ENCODE peak calls at places on chromosomes 5 and 9, in six cellular contexts. C is kidney tubule cell, G is left ventricle myocardium inferior, T is NCI-H524, M is progenitor cell of endocrine pancreas, Z is sigmoid colon. V is an unnamed sample.

GRCh38 chr5:58412932-58413331 is 47.0 kb downstream of the PLK2 start:
- DNase-seq in T (no peak), G (no peak), C (no peak), Z (no peak), M (no peak), V (no peak)

GRCh38 chr5:34503379-34504346 is 152.5 kb upstream of the RAI14 start:
- DNase-seq in G (peak; percentile 24), T (no peak), Z (no peak), M (no peak), C (no peak), V (no peak)

GRCh38 chr5:14580037-14581034 is 1.3 kb upstream of the OTULINL start:
- DNase-seq in Z (no peak), G (no peak), C (no peak), T (peak; percentile 60), M (no peak), V (no peak)

GRCh38 chr5:73214921-73215490 is 42.0 kb downstream of the TMEM174 start:
- DNase-seq in C (peak; percentile 4), Z (no peak), M (no peak), G (no peak), T (peak; percentile 34), V (no peak)

GRCh38 chr5:173412566-173412965 is 84.4 kb upstream of the STC2 start:
- DNase-seq in G (no peak), M (no peak), Z (peak; percentile 64), T (no peak), C (peak; percentile 99), V (peak; percentile 24)

GRCh38 chr5:145936401-145937131 is at the start of gene SH3RF2:
- DNase-seq in M (peak; percentile 48), G (peak; percentile 30), C (peak; percentile 90), Z (peak; percentile 65), T (peak; percentile 73), V (peak; percentile 94)

GRCh38 chr9:125747053-125747764 is at the start of gene PBX3:
- DNase-seq in Z (peak; percentile 81), M (peak; percentile 56), C (peak; percentile 62), G (peak; percentile 62), T (peak; percentile 57), V (peak; percentile 39)

GRCh38 chr5:56350595-56351170 is 117.6 kb upstream of the ANKRD55 start:
- DNase-seq in G (peak; percentile 69), M (no peak), T (no peak), C (peak; percentile 97), Z (peak; percentile 85), V (peak; percentile 90)

GRCh38 chr9:14278291-14278721 is 35.6 kb downstream of the NFIB start:
- DNase-seq in C (peak; percentile 57), G (no peak), M (no peak), Z (no peak), T (no peak), V (peak; percentile 83)

GRCh38 chr5:114500756-114501155 is 138.9 kb downstream of the KCNN2 start:
- DNase-seq in G (no peak), Z (no peak), M (no peak), C (no peak), T (no peak), V (no peak)

GRCh38 chr5:32760091-32760509 is 49.0 kb downstream of the NPR3 start:
- DNase-seq in Z (no peak), C (peak; percentile 60), M (no peak), G (no peak), T (no peak), V (peak; percentile 86)

GRCh38 chr9:63859475-63860215 is 1425.4 kb downstream of the FOXD4L5 start:
- DNase-seq in M (no peak), C (peak; percentile 1), G (peak; percentile 33), Z (no peak), T (no peak), V (peak; percentile 7)

GRCh38 chr5:117454716-117455212 is 880.1 kb upstream of the SEMA6A start:
- DNase-seq in C (peak; percentile 74), Z (no peak), M (peak; percentile 34), G (peak; percentile 18), T (peak; percentile 74), V (peak; percentile 14)

GRCh38 chr5:181241393-181241975 is 2.2 kb downstream of the RACK1 start:
- DNase-seq in M (no peak), C (peak; percentile 87), Z (peak; percentile 50), T (no peak), G (no peak), V (peak; percentile 77)

GRCh38 chr9:20579544-20580309 is 42.6 kb downstream of the MLLT3 start:
- DNase-seq in C (peak; percentile 64), Z (no peak), T (no peak), M (no peak), G (no peak), V (no peak)